ENCODE peak calls at places on chromosomes 2 and 18, in ten cellular contexts. Y is astrocyte of the hippocampus; C is AG08396; W is nephron progenitor cell; R is Right ventricle myocardium superior; A is activated T-cell treated with anti-CD3 and anti-CD28 coated beads, Interleukin-2, amount 50 U/mL, for 48 hours; Z is EH; V is NCI-H2227 treated with DMSO at 0.1 percent for 48 hours; L is activated effector memory CD4-positive, alpha-beta T cell treated with anti-CD3 and anti-CD28 coated beads, Interleukin-2, amount 50 U/mL, for 16 hours; X is fibroblast of mammary gland. K is an unnamed sample.

GRCh38 chr2:29066271-29066860 is 8.0 kb downstream of the PCARE start:
- DNase-seq in Y (no peak), C (peak; percentile 47), W (no peak), R (no peak), A (no peak), Z (peak; percentile 30), V (no peak), L (no peak), X (peak; percentile 69), K (peak; percentile 61)

GRCh38 chr2:29228276-29228675 is 113.1 kb downstream of the CLIP4 start:
- DNase-seq in Y (peak; percentile 74), C (no peak), W (no peak), R (no peak), A (no peak), Z (peak; percentile 62), V (no peak), L (no peak), X (peak; percentile 56), K (no peak)

GRCh38 chr2:19667085-19667484 is 234.7 kb downstream of the TTC32 start:
- DNase-seq in Y (peak; percentile 43), C (peak; percentile 16), W (no peak), R (no peak), A (no peak), Z (peak; percentile 56), V (no peak), L (no peak), X (peak; percentile 63), K (peak; percentile 54)

GRCh38 chr2:7900593-7900992 is 781.3 kb upstream of the ID2 start:
- DNase-seq in Y (no peak), C (no peak), W (no peak), R (no peak), A (no peak), Z (no peak), V (no peak), L (no peak), X (peak; percentile 25), K (peak; percentile 21)

GRCh38 chr2:181300600-181301291 is 156.4 kb upstream of the ITGA4 start:
- DNase-seq in Y (no peak), C (no peak), W (no peak), R (no peak), A (no peak), Z (no peak), V (no peak), L (no peak), X (no peak), K (no peak)

GRCh38 chr18:79921984-79922965 is 29.2 kb downstream of the SLC66A2 start:
- DNase-seq in Y (no peak), C (no peak), W (no peak), R (no peak), A (peak; percentile 9), Z (no peak), V (no peak), L (peak; percentile 39), X (no peak), K (no peak)

GRCh38 chr2:202373490-202373889 is 2.6 kb upstream of the BMPR2 start:
- DNase-seq in Y (peak; percentile 4), C (no peak), W (no peak), R (no peak), A (no peak), Z (peak; percentile 22), V (peak; percentile 45), L (no peak), X (peak; percentile 69), K (no peak)

GRCh38 chr2:207188601-207189000 is 22.9 kb upstream of the KLF7 start:
- DNase-seq in Y (peak; percentile 37), C (no peak), W (no peak), R (no peak), A (no peak), Z (peak; percentile 71), V (no peak), L (no peak), X (peak; percentile 92), K (peak; percentile 83)

GRCh38 chr18:49137585-49137984 is 186.8 kb upstream of the SMAD7 start:
- DNase-seq in Y (no peak), C (no peak), W (no peak), R (no peak), A (no peak), Z (no peak), V (no peak), L (no peak), X (no peak), K (no peak)

GRCh38 chr2:218272531-218273212 is 2.4 kb downstream of the PNKD start:
- DNase-seq in Y (peak; percentile 91), C (peak; percentile 81), W (peak; percentile 82), R (peak; percentile 88), A (peak; percentile 86), Z (peak; percentile 90), V (peak; percentile 55), L (peak; percentile 92), X (peak; percentile 98), K (peak; percentile 96)

GRCh38 chr2:201859886-201860285 is 53.5 kb downstream of the CDK15 start:
- DNase-seq in Y (peak; percentile 67), C (no peak), W (no peak), R (no peak), A (no peak), Z (peak; percentile 90), V (no peak), L (no peak), X (peak; percentile 41), K (peak; percentile 29)

GRCh38 chr2:105802587-105802986 is 57.9 kb downstream of the NCK2 start:
- DNase-seq in Y (no peak), C (no peak), W (no peak), R (no peak), A (peak; percentile 77), Z (no peak), V (no peak), L (peak; percentile 86), X (no peak), K (no peak)

GRCh38 chr2:69770193-69770702 is 28.3 kb downstream of the ANXA4 start:
- DNase-seq in Y (peak; percentile 86), C (peak; percentile 68), W (no peak), R (no peak), A (peak; percentile 46), Z (peak; percentile 88), V (no peak), L (no peak), X (peak; percentile 92), K (peak; percentile 85)

GRCh38 chr2:130261970-130262760 is 63.9 kb upstream of the TUBA3E start:
- DNase-seq in Y (peak; percentile 15), C (no peak), W (no peak), R (no peak), A (no peak), Z (peak; percentile 42), V (no peak), L (no peak), X (no peak), K (peak; percentile 10)

GRCh38 chr2:189580662-189581353 is at the start of gene SLC40A1:
- DNase-seq in Y (peak; percentile 90), C (peak; percentile 75), W (peak; percentile 86), R (peak; percentile 90), A (peak; percentile 80), Z (peak; percentile 46), V (peak; percentile 83), L (peak; percentile 88), X (peak; percentile 18), K (peak; percentile 49)

GRCh38 chr2:239589855-239590254 is 189.0 kb upstream of the HDAC4 start:
- DNase-seq in Y (no peak), C (no peak), W (no peak), R (no peak), A (no peak), Z (no peak), V (no peak), L (peak; percentile 52), X (no peak), K (no peak)

GRCh38 chr18:33446604-33447003 is 6.1 kb upstream of the CCDC178 start:
- DNase-seq in Y (no peak), C (no peak), W (no peak), R (no peak), A (no peak), Z (no peak), V (no peak), L (no peak), X (no peak), K (no peak)

GRCh38 chr2:26901326-26902183 is 53.6 kb downstream of the DPYSL5 start:
- DNase-seq in Y (no peak), C (no peak), W (peak; percentile 8), R (peak; percentile 49), A (no peak), Z (no peak), V (peak; percentile 79), L (no peak), X (peak; percentile 49), K (no peak)

GRCh38 chr18:2978626-2979025 is 34.3 kb downstream of the LPIN2 start:
- DNase-seq in Y (peak; percentile 61), C (peak; percentile 36), W (no peak), R (no peak), A (peak; percentile 62), Z (peak; percentile 89), V (no peak), L (peak; percentile 79), X (peak; percentile 97), K (peak; percentile 75)

GRCh38 chr2:159792036-159792435 is 6.0 kb downstream of the CD302 start:
- DNase-seq in Y (no peak), C (no peak), W (no peak), R (no peak), A (no peak), Z (no peak), V (no peak), L (no peak), X (no peak), K (no peak)

GRCh38 chr2:127220102-127220806 is at the start of gene CYP27C1:
- DNase-seq in Y (peak; percentile 66), C (peak; percentile 20), W (peak; percentile 68), R (no peak), A (peak; percentile 27), Z (peak; percentile 35), V (peak; percentile 20), L (no peak), X (no peak), K (no peak)

GRCh38 chr2:144515694-144516416 is 4.1 kb downstream of the ZEB2 start:
- DNase-seq in Y (peak; percentile 76), C (peak; percentile 41), W (peak; percentile 51), R (peak; percentile 69), A (peak; percentile 60), Z (peak; percentile 67), V (peak; percentile 27), L (peak; percentile 74), X (peak; percentile 66), K (peak; percentile 70)

GRCh38 chr18:35778850-35779634 is 193.4 kb upstream of the RMP24 start:
- DNase-seq in Y (no peak), C (no peak), W (no peak), R (peak; percentile 58), A (no peak), Z (no peak), V (no peak), L (no peak), X (peak; percentile 54), K (peak; percentile 3)

GRCh38 chr2:19774788-19775156 is 127.0 kb downstream of the TTC32 start:
- DNase-seq in Y (no peak), C (no peak), W (no peak), R (no peak), A (no peak), Z (peak; percentile 65), V (no peak), L (no peak), X (no peak), K (no peak)

GRCh38 chr18:12253517-12254136 is 534 bp upstream of the CIDEA start:
- DNase-seq in Y (peak; percentile 34), C (no peak), W (peak; percentile 34), R (peak; percentile 65), A (no peak), Z (no peak), V (no peak), L (peak; percentile 30), X (no peak), K (no peak)

GRCh38 chr2:97995026-97995733 is 568 bp downstream of the TMEM131 start:
- DNase-seq in Y (no peak), C (peak; percentile 79), W (peak; percentile 74), R (no peak), A (peak; percentile 78), Z (peak; percentile 55), V (peak; percentile 19), L (peak; percentile 82), X (peak; percentile 33), K (peak; percentile 40)

K was measured in AG10803.